ENCODE peak calls at places on chromosomes 16 and 17, in six cellular contexts. One of them, this sample, is unnamed.

GRCh38 chr16:72530434-72530833 is 358.5 kb upstream of the PMFBP1 start:
- DNase-seq in heart left ventricle: no peak
- DNase-seq in lung: no peak
- DNase-seq in psoas muscle: no peak
- DNase-seq in tibial artery: no peak
- DNase-seq in kidney: no peak
- DNase-seq in this sample: no peak

GRCh38 chr17:3639981-3640596 is 3.5 kb downstream of the CTNS start:
- DNase-seq in kidney: no peak
- DNase-seq in heart left ventricle: peak; percentile 39
- DNase-seq in lung: no peak
- DNase-seq in tibial artery: no peak
- DNase-seq in psoas muscle: no peak
- DNase-seq in this sample: no peak

GRCh38 chr16:81519298-81520150 is 74.9 kb downstream of the CMIP start:
- DNase-seq in kidney: no peak
- DNase-seq in psoas muscle: no peak
- DNase-seq in tibial artery: no peak
- DNase-seq in lung: no peak
- DNase-seq in heart left ventricle: no peak
- DNase-seq in this sample: no peak

GRCh38 chr17:36869856-36870617 is 67.2 kb upstream of the LHX1 start:
- DNase-seq in psoas muscle: no peak
- DNase-seq in heart left ventricle: no peak
- DNase-seq in kidney: no peak
- DNase-seq in lung: no peak
- DNase-seq in tibial artery: no peak
- DNase-seq in this sample: no peak

GRCh38 chr17:41421116-41421515 is 3.3 kb downstream of the KRT37 start:
- DNase-seq in heart left ventricle: no peak
- DNase-seq in kidney: no peak
- DNase-seq in tibial artery: no peak
- DNase-seq in lung: no peak
- DNase-seq in psoas muscle: no peak
- DNase-seq in this sample: peak; percentile 51

GRCh38 chr17:70767102-70767701 is 597.9 kb downstream of the KCNJ2 start:
- DNase-seq in tibial artery: no peak
- DNase-seq in heart left ventricle: no peak
- DNase-seq in kidney: no peak
- DNase-seq in psoas muscle: no peak
- DNase-seq in lung: no peak
- DNase-seq in this sample: no peak

GRCh38 chr17:27424516-27424915 is 31.7 kb upstream of the KSR1 start:
- DNase-seq in psoas muscle: no peak
- DNase-seq in tibial artery: no peak
- DNase-seq in heart left ventricle: no peak
- DNase-seq in lung: no peak
- DNase-seq in kidney: no peak
- DNase-seq in this sample: no peak

GRCh38 chr16:50315346-50315997 is 49.1 kb downstream of the ADCY7 start:
- DNase-seq in kidney: no peak
- DNase-seq in heart left ventricle: peak; percentile 61
- DNase-seq in psoas muscle: peak; percentile 25
- DNase-seq in tibial artery: no peak
- DNase-seq in lung: peak; percentile 25
- DNase-seq in this sample: no peak

GRCh38 chr16:9330036-9330545 is 238.6 kb downstream of the HAPSTR1 start:
- DNase-seq in tibial artery: no peak
- DNase-seq in lung: no peak
- DNase-seq in kidney: no peak
- DNase-seq in psoas muscle: no peak
- DNase-seq in heart left ventricle: no peak
- DNase-seq in this sample: no peak

GRCh38 chr17:44911133-44912001 is 3.9 kb downstream of the GFAP start:
- DNase-seq in lung: peak; percentile 67
- DNase-seq in tibial artery: peak; percentile 52
- DNase-seq in heart left ventricle: peak; percentile 80
- DNase-seq in kidney: peak; percentile 85
- DNase-seq in psoas muscle: peak; percentile 40
- DNase-seq in this sample: peak; percentile 49

GRCh38 chr17:13140750-13141149 is 122.9 kb upstream of the ELAC2 start:
- DNase-seq in tibial artery: no peak
- DNase-seq in psoas muscle: no peak
- DNase-seq in kidney: no peak
- DNase-seq in lung: no peak
- DNase-seq in heart left ventricle: no peak
- DNase-seq in this sample: no peak

GRCh38 chr17:27564463-27564862 is 66.5 kb upstream of the LGALS9 start:
- DNase-seq in tibial artery: no peak
- DNase-seq in psoas muscle: no peak
- DNase-seq in kidney: peak; percentile 11
- DNase-seq in lung: no peak
- DNase-seq in heart left ventricle: no peak
- DNase-seq in this sample: no peak

GRCh38 chr16:31694461-31694860 is 166.8 kb downstream of the AHSP start:
- DNase-seq in tibial artery: no peak
- DNase-seq in psoas muscle: no peak
- DNase-seq in heart left ventricle: no peak
- DNase-seq in kidney: no peak
- DNase-seq in lung: no peak
- DNase-seq in this sample: no peak

GRCh38 chr16:472199-472504 is 46.7 kb downstream of the RAB11FIP3 start:
- DNase-seq in kidney: no peak
- DNase-seq in lung: no peak
- DNase-seq in psoas muscle: no peak
- DNase-seq in tibial artery: no peak
- DNase-seq in heart left ventricle: no peak
- DNase-seq in this sample: no peak

GRCh38 chr17:59842901-59843652 is 49.7 kb downstream of the TUBD1 start:
- DNase-seq in kidney: peak; percentile 80
- DNase-seq in heart left ventricle: no peak
- DNase-seq in tibial artery: no peak
- DNase-seq in psoas muscle: no peak
- DNase-seq in lung: peak; percentile 29
- DNase-seq in this sample: peak; percentile 41

GRCh38 chr17:67281736-67282135 is 36.7 kb upstream of the HELZ start:
- DNase-seq in psoas muscle: no peak
- DNase-seq in lung: no peak
- DNase-seq in heart left ventricle: no peak
- DNase-seq in tibial artery: no peak
- DNase-seq in kidney: peak; percentile 20
- DNase-seq in this sample: no peak

GRCh38 chr17:50173335-50173941 is 7.6 kb downstream of the SGCA start:
- DNase-seq in psoas muscle: peak; percentile 38
- DNase-seq in kidney: peak; percentile 69
- DNase-seq in tibial artery: peak; percentile 65
- DNase-seq in lung: no peak
- DNase-seq in heart left ventricle: peak; percentile 52
- DNase-seq in this sample: peak; percentile 74

GRCh38 chr17:59357929-59358328 is 26.5 kb downstream of the YPEL2 start:
- DNase-seq in tibial artery: peak; percentile 47
- DNase-seq in heart left ventricle: no peak
- DNase-seq in lung: no peak
- DNase-seq in kidney: no peak
- DNase-seq in psoas muscle: no peak
- DNase-seq in this sample: no peak

GRCh38 chr17:17682737-17683675 is 1.7 kb downstream of the RAI1 start:
- DNase-seq in tibial artery: peak; percentile 55
- DNase-seq in kidney: peak; percentile 87
- DNase-seq in lung: peak; percentile 69
- DNase-seq in psoas muscle: peak; percentile 71
- DNase-seq in heart left ventricle: peak; percentile 83
- DNase-seq in this sample: peak; percentile 75

GRCh38 chr17:67515490-67516088 is 138.5 kb downstream of the PITPNC1 start:
- DNase-seq in lung: no peak
- DNase-seq in kidney: no peak
- DNase-seq in heart left ventricle: no peak
- DNase-seq in tibial artery: no peak
- DNase-seq in psoas muscle: no peak
- DNase-seq in this sample: no peak

GRCh38 chr16:51225902-51226301 is 74.8 kb upstream of the SALL1 start:
- DNase-seq in heart left ventricle: no peak
- DNase-seq in psoas muscle: no peak
- DNase-seq in kidney: no peak
- DNase-seq in tibial artery: no peak
- DNase-seq in lung: no peak
- DNase-seq in this sample: no peak

GRCh38 chr16:57462209-57462977 is at the start of gene POLR2C:
- DNase-seq in heart left ventricle: peak; percentile 95
- DNase-seq in psoas muscle: peak; percentile 90
- DNase-seq in kidney: peak; percentile 94
- DNase-seq in lung: peak; percentile 89
- DNase-seq in tibial artery: peak; percentile 86
- DNase-seq in this sample: peak; percentile 84

GRCh38 chr16:66600484-66600883 is 4.0 kb upstream of the CMTM3 start:
- DNase-seq in psoas muscle: no peak
- DNase-seq in heart left ventricle: no peak
- DNase-seq in lung: no peak
- DNase-seq in tibial artery: no peak
- DNase-seq in kidney: no peak
- DNase-seq in this sample: no peak

GRCh38 chr16:67240506-67240905 is 6.8 kb downstream of the FHOD1 start:
- DNase-seq in psoas muscle: no peak
- DNase-seq in kidney: peak; percentile 39
- DNase-seq in lung: peak; percentile 89
- DNase-seq in heart left ventricle: peak; percentile 28
- DNase-seq in tibial artery: peak; percentile 20
- DNase-seq in this sample: no peak

GRCh38 chr16:75118943-75119539 is 2.5 kb upstream of the LDHD start:
- DNase-seq in lung: no peak
- DNase-seq in tibial artery: no peak
- DNase-seq in kidney: no peak
- DNase-seq in heart left ventricle: no peak
- DNase-seq in psoas muscle: no peak
- DNase-seq in this sample: no peak

GRCh38 chr16:71524566-71525553 is 1.4 kb upstream of the CHST4 start:
- DNase-seq in psoas muscle: no peak
- DNase-seq in lung: no peak
- DNase-seq in tibial artery: no peak
- DNase-seq in heart left ventricle: no peak
- DNase-seq in kidney: no peak
- DNase-seq in this sample: no peak

GRCh38 chr17:18033442-18034099 is 5.4 kb downstream of the ATPAF2 start:
- DNase-seq in kidney: no peak
- DNase-seq in tibial artery: no peak
- DNase-seq in heart left ventricle: no peak
- DNase-seq in psoas muscle: no peak
- DNase-seq in lung: peak; percentile 62
- DNase-seq in this sample: peak; percentile 61

GRCh38 chr17:14845562-14846335 is 419.4 kb downstream of the PMP22 start:
- DNase-seq in heart left ventricle: no peak
- DNase-seq in lung: no peak
- DNase-seq in kidney: no peak
- DNase-seq in tibial artery: no peak
- DNase-seq in psoas muscle: no peak
- DNase-seq in this sample: no peak

GRCh38 chr16:228151-228855 is 946 bp downstream of the LUC7L start:
- DNase-seq in kidney: no peak
- DNase-seq in psoas muscle: no peak
- DNase-seq in lung: no peak
- DNase-seq in tibial artery: no peak
- DNase-seq in heart left ventricle: no peak
- DNase-seq in this sample: no peak

DNA sequence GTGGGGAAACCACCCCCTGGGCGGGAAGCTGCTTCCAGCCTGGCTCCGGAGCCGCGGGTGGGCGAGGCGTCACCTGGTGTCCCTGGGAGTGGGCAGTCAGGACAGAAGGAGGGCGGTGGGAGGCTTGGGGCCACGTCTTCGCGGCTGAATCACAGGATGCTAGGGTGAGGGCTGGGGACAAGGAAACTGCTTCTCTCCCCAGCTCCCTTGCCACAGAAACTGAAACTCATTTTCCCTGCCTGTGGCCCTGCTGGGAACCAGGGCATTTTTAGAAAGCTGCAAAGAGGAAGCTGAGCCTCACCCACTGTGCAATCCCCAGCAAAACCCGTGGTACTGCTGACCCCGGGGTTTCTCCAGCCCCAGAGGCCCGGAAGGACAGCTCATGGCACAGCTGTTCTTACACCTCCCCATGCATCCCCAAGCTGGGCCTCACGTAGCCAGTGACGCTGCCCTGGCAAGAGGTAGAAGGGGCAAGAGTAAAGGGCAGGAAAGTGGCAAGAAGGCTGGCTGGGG is 8.2 kb downstream of the RHBDF2 start:
- DNase-seq in heart left ventricle: peak; percentile 84
- DNase-seq in lung: peak; percentile 71
- DNase-seq in tibial artery: peak; percentile 78
- DNase-seq in kidney: peak; percentile 91
- DNase-seq in psoas muscle: peak; percentile 71
- DNase-seq in this sample: peak; percentile 41
- H3K4me1 ChIP-seq in heart left ventricle: peaks cover 48% of the 10 kb centered on the region
- H3K4me1 ChIP-seq in lung: peaks cover 41% of the 10 kb centered on the region
- H3K4me1 ChIP-seq in tibial artery: peaks cover 4% of the 10 kb centered on the region
- H3K4me1 ChIP-seq in kidney: peaks cover 8% of the 10 kb centered on the region
- H3K4me1 ChIP-seq in psoas muscle: peaks cover 39% of the 10 kb centered on the region
- H3K4me1 ChIP-seq in this sample: peaks cover under 1% of the 10 kb centered on the region

GRCh38 chr16:70162041-70162451 is 11.5 kb upstream of the CLEC18C start:
- DNase-seq in psoas muscle: no peak
- DNase-seq in tibial artery: no peak
- DNase-seq in heart left ventricle: no peak
- DNase-seq in lung: peak; percentile 28
- DNase-seq in kidney: no peak
- DNase-seq in this sample: no peak
- H3K36me3 ChIP-seq in psoas muscle: peaks cover 60% of the 10 kb centered on the region
- H3K36me3 ChIP-seq in tibial artery: peaks cover 59% of the 10 kb centered on the region
- H3K36me3 ChIP-seq in heart left ventricle: peaks cover 59% of the 10 kb centered on the region
- H3K36me3 ChIP-seq in lung: peaks cover 30% of the 10 kb centered on the region
- H3K36me3 ChIP-seq in kidney: peaks cover 52% of the 10 kb centered on the region
- H3K36me3 ChIP-seq in this sample: no peaks in the 10 kb centered on the region

GRCh38 chr17:78780852-78781338 is 1.2 kb downstream of the CYTH1 start:
- DNase-seq in psoas muscle: no peak
- DNase-seq in heart left ventricle: no peak
- DNase-seq in lung: no peak
- DNase-seq in tibial artery: no peak
- DNase-seq in kidney: peak; percentile 57
- DNase-seq in this sample: no peak

GRCh38 chr17:78781339-78782304 is at the start of gene CYTH1:
- DNase-seq in kidney: peak; percentile 91
- DNase-seq in heart left ventricle: peak; percentile 82
- DNase-seq in tibial artery: peak; percentile 34
- DNase-seq in psoas muscle: peak; percentile 60
- DNase-seq in lung: peak; percentile 57
- DNase-seq in this sample: peak; percentile 44

GRCh38 chr17:78779848-78780247 is 2.2 kb downstream of the CYTH1 start:
- DNase-seq in kidney: peak; percentile 49
- DNase-seq in heart left ventricle: no peak
- DNase-seq in psoas muscle: no peak
- DNase-seq in tibial artery: no peak
- DNase-seq in lung: no peak
- DNase-seq in this sample: no peak

GRCh38 chr17:78777886-78778285 is 4.2 kb downstream of the CYTH1 start:
- DNase-seq in psoas muscle: no peak
- DNase-seq in kidney: no peak
- DNase-seq in heart left ventricle: no peak
- DNase-seq in tibial artery: no peak
- DNase-seq in lung: no peak
- DNase-seq in this sample: no peak

GRCh38 chr17:78780335-78780734 is 1.7 kb downstream of the CYTH1 start:
- DNase-seq in psoas muscle: no peak
- DNase-seq in kidney: peak; percentile 56
- DNase-seq in tibial artery: no peak
- DNase-seq in heart left ventricle: no peak
- DNase-seq in lung: no peak
- DNase-seq in this sample: no peak
- H3K4me1 ChIP-seq in psoas muscle: peaks cover 29% of the 10 kb centered on the region
- H3K4me1 ChIP-seq in kidney: no peaks in the 10 kb centered on the region
- H3K4me1 ChIP-seq in tibial artery: no peaks in the 10 kb centered on the region
- H3K4me1 ChIP-seq in heart left ventricle: peaks cover 23% of the 10 kb centered on the region
- H3K4me1 ChIP-seq in lung: peaks cover 9% of the 10 kb centered on the region
- H3K4me1 ChIP-seq in this sample: no peaks in the 10 kb centered on the region

GRCh38 chr17:78817123-78817522 is 23.5 kb downstream of the USP36 start:
- DNase-seq in heart left ventricle: no peak
- DNase-seq in lung: no peak
- DNase-seq in psoas muscle: no peak
- DNase-seq in tibial artery: no peak
- DNase-seq in kidney: no peak
- DNase-seq in this sample: no peak
- H3K36me3 ChIP-seq in heart left ventricle: peaks cover 100% of the 10 kb centered on the region
- H3K36me3 ChIP-seq in lung: peaks cover 40% of the 10 kb centered on the region
- H3K36me3 ChIP-seq in psoas muscle: peaks cover 100% of the 10 kb centered on the region
- H3K36me3 ChIP-seq in tibial artery: peaks cover 97% of the 10 kb centered on the region
- H3K36me3 ChIP-seq in kidney: peaks cover 72% of the 10 kb centered on the region
- H3K36me3 ChIP-seq in this sample: no peaks in the 10 kb centered on the region

This sample was measured in uterus.